ENCODE peak calls at places on chromosomes 1 and 21, in ten cellular contexts. I is stomach; M is uterus; O is A673; D is OCI-LY7; Y is HepG2; Q is H9; J is CD8-positive, alpha-beta T cell; H is ascending aorta; B is endodermal cell. A is an unnamed sample.

GRCh38 chr21:45040114-45040715 is 34.2 kb upstream of the ADARB1 start:
- DNase-seq in I (no peak), M (no peak), O (no peak), D (no peak), Y (no peak), Q (no peak), J (no peak), H (no peak), B (no peak), A (no peak)

GRCh38 chr1:206955476-206956312 is 9.4 kb upstream of the PIGR start:
- DNase-seq in I (peak; percentile 66), M (no peak), O (no peak), D (no peak), Y (peak; percentile 16), Q (no peak), J (no peak), H (no peak), B (no peak), A (no peak)

GRCh38 chr1:37478890-37479254 is 4.5 kb downstream of the ZC3H12A start:
- DNase-seq in I (no peak), M (no peak), O (no peak), D (peak; percentile 35), Y (peak; percentile 41), Q (no peak), J (peak; percentile 67), H (no peak), B (no peak), A (no peak)

GRCh38 chr1:6365047-6365446 is 28.5 kb downstream of the ACOT7 start:
- DNase-seq in I (no peak), M (no peak), O (no peak), D (no peak), Y (no peak), Q (no peak), J (peak; percentile 75), H (no peak), B (no peak), A (no peak)

GRCh38 chr1:116382857-116383256 is 9.8 kb downstream of the ATP1A1 start:
- DNase-seq in I (no peak), M (no peak), O (no peak), D (no peak), Y (no peak), Q (no peak), J (no peak), H (no peak), B (no peak), A (no peak)

GRCh38 chr21:28267449-28267848 is 725.2 kb downstream of the LTN1 start:
- DNase-seq in I (no peak), M (no peak), O (no peak), D (no peak), Y (no peak), Q (no peak), J (no peak), H (no peak), B (no peak), A (no peak)

GRCh38 chr1:56002272-56002671 is 577.1 kb downstream of the PLPP3 start:
- DNase-seq in I (no peak), M (no peak), O (no peak), D (no peak), Y (no peak), Q (no peak), J (no peak), H (no peak), B (no peak), A (no peak)

GRCh38 chr1:35561297-35561971 is 3.8 kb downstream of the NCDN start:
- DNase-seq in I (no peak), M (no peak), O (no peak), D (no peak), Y (no peak), Q (no peak), J (no peak), H (no peak), B (no peak), A (no peak)

GRCh38 chr1:148374101-148374500 is 109.0 kb downstream of the PPIAL4G start:
- DNase-seq in I (no peak), M (no peak), O (no peak), D (no peak), Y (no peak), Q (no peak), J (no peak), H (no peak), B (no peak), A (no peak)

GRCh38 chr1:233143266-233143665 is 152.3 kb downstream of the PCNX2 start:
- DNase-seq in I (no peak), M (no peak), O (peak; percentile 42), D (no peak), Y (no peak), Q (no peak), J (no peak), H (no peak), B (no peak), A (no peak)

GRCh38 chr1:27418326-27418761 is 25.9 kb downstream of the GPR3 start:
- DNase-seq in I (peak; percentile 71), M (peak; percentile 87), O (no peak), D (no peak), Y (no peak), Q (no peak), J (peak; percentile 42), H (peak; percentile 86), B (no peak), A (peak; percentile 87)

GRCh38 chr1:98210064-98210463 is 289.2 kb upstream of the DPYD start:
- DNase-seq in I (no peak), M (no peak), O (peak; percentile 85), D (no peak), Y (peak; percentile 13), Q (no peak), J (no peak), H (no peak), B (no peak), A (no peak)

GRCh38 chr1:198156745-198157240 is at the start of gene NEK7:
- DNase-seq in I (peak; percentile 85), M (peak; percentile 78), O (peak; percentile 93), D (peak; percentile 74), Y (peak; percentile 71), Q (peak; percentile 83), J (peak; percentile 54), H (peak; percentile 92), B (peak; percentile 91), A (peak; percentile 87)

GRCh38 chr1:13799502-13800283 is 99.7 kb downstream of the PRDM2 start:
- DNase-seq in I (no peak), M (no peak), O (no peak), D (no peak), Y (no peak), Q (no peak), J (no peak), H (no peak), B (no peak), A (no peak)

GRCh38 chr1:66981679-66982078 is 56.9 kb downstream of the MIER1 start:
- DNase-seq in I (no peak), M (peak; percentile 33), O (peak; percentile 36), D (peak; percentile 50), Y (no peak), Q (no peak), J (peak; percentile 59), H (no peak), B (no peak), A (no peak)

GRCh38 chr1:205189162-205189561 is 22.3 kb downstream of the DSTYK start:
- DNase-seq in I (no peak), M (no peak), O (no peak), D (no peak), Y (no peak), Q (no peak), J (no peak), H (no peak), B (no peak), A (no peak)
- H3K27ac ChIP-seq in I (no peak overlapping the region), M (no peak overlapping the region), O (no peak overlapping the region), D (no peak overlapping the region), Y (no peak overlapping the region), Q (no peak overlapping the region), J (no peak overlapping the region), H (no peak overlapping the region), B (no peak overlapping the region), A (no peak overlapping the region)

GRCh38 chr1:31931241-31932225 is 6.6 kb downstream of the PTP4A2 start:
- DNase-seq in I (no peak), M (no peak), O (peak; percentile 62), D (no peak), Y (no peak), Q (no peak), J (no peak), H (no peak), B (no peak), A (no peak)
- H3K4me1 ChIP-seq in I (peaks cover 79% of the 10 kb centered on the region), M (peaks cover 10% of the 10 kb centered on the region), O (peaks cover 80% of the 10 kb centered on the region), D (peaks cover 100% of the 10 kb centered on the region), Y (peaks cover 81% of the 10 kb centered on the region), Q (peaks cover 5% of the 10 kb centered on the region), J (peaks cover 97% of the 10 kb centered on the region), H (peaks cover 21% of the 10 kb centered on the region), B (peaks cover 17% of the 10 kb centered on the region), A (peaks cover 10% of the 10 kb centered on the region)

GRCh38 chr1:174902531-174903099 is 97.1 kb upstream of the CACYBP start:
- DNase-seq in I (no peak), M (no peak), O (no peak), D (no peak), Y (peak; percentile 28), Q (no peak), J (no peak), H (no peak), B (no peak), A (no peak)
- H3K9me3 ChIP-seq in I (no peaks in the 10 kb centered on the region), M (no peaks in the 10 kb centered on the region), O (no peaks in the 10 kb centered on the region), D (peaks cover 59% of the 10 kb centered on the region), Y (peaks cover 6% of the 10 kb centered on the region), Q (no peaks in the 10 kb centered on the region), J (no peaks in the 10 kb centered on the region), H (no peaks in the 10 kb centered on the region), B (peaks cover 19% of the 10 kb centered on the region), A (no peaks in the 10 kb centered on the region)

GRCh38 chr1:1373493-1374067 is 1.4 kb downstream of the AURKAIP1 start:
- DNase-seq in I (no peak), M (no peak), O (no peak), D (no peak), Y (no peak), Q (no peak), J (peak; percentile 21), H (no peak), B (no peak), A (no peak)

GRCh38 chr1:1373051-1373450 is 2.0 kb downstream of the AURKAIP1 start:
- DNase-seq in I (no peak), M (no peak), O (no peak), D (no peak), Y (no peak), Q (no peak), J (no peak), H (no peak), B (no peak), A (no peak)

GRCh38 chr1:1370771-1371300 is 4.2 kb downstream of the AURKAIP1 start:
- DNase-seq in I (no peak), M (no peak), O (no peak), D (no peak), Y (no peak), Q (no peak), J (no peak), H (peak; percentile 63), B (no peak), A (peak; percentile 56)

GRCh38 chr1:1371741-1372711 is 3.0 kb downstream of the AURKAIP1 start:
- DNase-seq in I (peak; percentile 78), M (peak; percentile 69), O (peak; percentile 63), D (peak; percentile 77), Y (peak; percentile 47), Q (peak; percentile 90), J (peak; percentile 72), H (peak; percentile 79), B (peak; percentile 95), A (peak; percentile 89)

DNA sequence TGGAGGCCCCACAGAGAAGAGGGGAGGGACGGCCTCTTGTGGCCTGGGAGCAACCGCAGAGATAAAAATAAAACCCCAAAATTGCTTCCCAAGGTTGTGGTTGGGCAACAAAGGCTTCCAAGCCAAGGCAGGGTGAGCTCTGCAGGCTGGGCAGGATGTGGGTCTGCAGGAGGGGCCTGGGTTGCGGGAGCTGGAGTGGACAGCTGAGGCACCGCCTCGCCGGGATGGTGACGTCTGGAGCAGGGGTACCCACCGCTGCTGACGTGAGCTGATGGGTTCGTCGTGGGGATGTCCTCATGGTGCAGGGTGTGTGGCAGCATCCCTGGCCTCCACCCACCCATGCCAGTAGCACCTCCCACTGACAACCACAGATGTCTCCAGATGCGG is 3.7 kb downstream of the AURKAIP1 start:
- DNase-seq in I (no peak), M (no peak), O (no peak), D (no peak), Y (no peak), Q (no peak), J (peak; percentile 97), H (no peak), B (no peak), A (peak; percentile 60)
- H3K27ac ChIP-seq in I (no peak overlapping the region), M (no peak overlapping the region), O (no peak overlapping the region), D (peak overlapping the region; percentile 26), Y (no peak overlapping the region), Q (no peak overlapping the region), J (peak overlapping the region; percentile 53), H (no peak overlapping the region), B (no peak overlapping the region), A (no peak overlapping the region)

A was measured in right cardiac atrium.